ENCODE peak calls at places on chromosomes 2 and 18, in five cellular contexts. One of them, this sample, is unnamed.

GRCh38 chr18:5475252-5475651 is 68.5 kb downstream of the EPB41L3 start:
- DNase-seq in Peyer's patch: no peak
- DNase-seq in left ventricle myocardium inferior: no peak
- DNase-seq in AG09319: no peak
- DNase-seq in neural progenitor cell: no peak
- DNase-seq in this sample: peak

GRCh38 chr2:7012141-7012809 is 95.1 kb downstream of the RNF144A start:
- DNase-seq in Peyer's patch: no peak
- DNase-seq in left ventricle myocardium inferior: no peak
- DNase-seq in AG09319: no peak
- DNase-seq in neural progenitor cell: no peak
- DNase-seq in this sample: no peak

GRCh38 chr2:714005-714741 is 37.0 kb upstream of the TMEM18 start:
- DNase-seq in Peyer's patch: no peak
- DNase-seq in left ventricle myocardium inferior: no peak
- DNase-seq in AG09319: peak
- DNase-seq in neural progenitor cell: peak
- DNase-seq in this sample: no peak

GRCh38 chr18:10015941-10016819 is 102.4 kb downstream of the VAPA start:
- DNase-seq in Peyer's patch: no peak
- DNase-seq in left ventricle myocardium inferior: no peak
- DNase-seq in AG09319: peak
- DNase-seq in neural progenitor cell: no peak
- DNase-seq in this sample: no peak

GRCh38 chr18:11906926-11907874 is 917 bp downstream of the MPPE1 start:
- DNase-seq in Peyer's patch: no peak
- DNase-seq in left ventricle myocardium inferior: no peak
- DNase-seq in AG09319: no peak
- DNase-seq in neural progenitor cell: no peak
- DNase-seq in this sample: no peak

GRCh38 chr2:10968176-10968575 is 56.4 kb downstream of the KCNF1 start:
- DNase-seq in Peyer's patch: no peak
- DNase-seq in left ventricle myocardium inferior: no peak
- DNase-seq in AG09319: no peak
- DNase-seq in neural progenitor cell: no peak
- DNase-seq in this sample: no peak

GRCh38 chr2:44392338-44392943 is 30.7 kb downstream of the CAMKMT start:
- DNase-seq in Peyer's patch: no peak
- DNase-seq in left ventricle myocardium inferior: no peak
- DNase-seq in AG09319: no peak
- DNase-seq in neural progenitor cell: peak
- DNase-seq in this sample: no peak

GRCh38 chr18:13264091-13264777 is 45.7 kb downstream of the LDLRAD4 start:
- DNase-seq in Peyer's patch: no peak
- DNase-seq in left ventricle myocardium inferior: peak
- DNase-seq in AG09319: no peak
- DNase-seq in neural progenitor cell: no peak
- DNase-seq in this sample: no peak

GRCh38 chr2:170222298-170222697 is 44.4 kb downstream of the MYO3B start:
- DNase-seq in Peyer's patch: no peak
- DNase-seq in left ventricle myocardium inferior: no peak
- DNase-seq in AG09319: no peak
- DNase-seq in neural progenitor cell: peak
- DNase-seq in this sample: no peak

GRCh38 chr2:11669454-11670291 is at the start of gene NTSR2:
- DNase-seq in Peyer's patch: peak
- DNase-seq in left ventricle myocardium inferior: peak
- DNase-seq in AG09319: no peak
- DNase-seq in neural progenitor cell: peak
- DNase-seq in this sample: no peak

DNA sequence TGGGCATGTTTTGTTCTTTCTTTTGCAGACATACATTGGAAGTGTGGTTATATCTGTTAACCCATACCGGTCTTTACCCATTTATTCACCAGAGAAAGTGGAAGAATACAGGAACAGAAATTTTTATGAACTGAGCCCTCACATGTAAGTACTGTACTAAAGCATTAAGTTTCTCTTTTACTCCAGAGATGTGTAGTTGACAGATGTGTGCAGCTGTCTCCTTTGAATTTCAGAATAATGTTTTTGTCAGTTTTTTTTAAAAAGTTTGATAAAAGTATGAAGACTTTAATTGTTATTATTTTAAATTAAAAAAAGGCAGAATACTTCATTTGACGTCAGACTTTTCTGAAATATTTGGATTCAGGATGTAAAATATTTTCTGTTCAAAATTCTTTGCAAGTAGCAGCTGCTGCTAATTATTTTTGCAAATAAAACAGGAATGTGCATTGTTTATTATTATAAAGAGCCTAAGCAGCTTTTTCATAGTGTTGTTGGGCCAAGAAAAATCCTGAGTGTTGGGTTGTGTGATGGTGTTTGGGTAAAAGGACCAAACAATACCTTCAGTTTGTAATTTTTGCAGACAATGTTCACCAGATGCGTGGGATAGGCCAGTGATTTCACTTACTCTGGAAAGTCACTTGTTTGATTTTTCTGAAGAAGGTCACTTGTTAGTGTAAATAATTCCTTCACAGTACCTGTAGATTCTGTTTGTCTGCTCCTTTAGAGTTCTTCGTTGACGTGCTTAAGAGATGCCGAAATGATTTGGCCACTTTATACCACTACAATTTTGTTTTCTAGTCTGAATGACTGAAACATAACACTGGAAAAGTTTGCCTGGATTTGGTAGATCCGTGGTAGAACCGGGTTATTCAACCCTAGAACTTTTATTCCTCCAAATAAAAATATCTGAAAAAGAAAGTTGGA is 51.1 kb downstream of the MYO1B start:
- DNase-seq in Peyer's patch: no peak
- DNase-seq in left ventricle myocardium inferior: no peak
- DNase-seq in AG09319: peak
- DNase-seq in neural progenitor cell: no peak
- DNase-seq in this sample: no peak
- TF ChIP-seq CTCF in Peyer's patch: no peak
- TF ChIP-seq CTCF in left ventricle myocardium inferior: no peak
- TF ChIP-seq CTCF in AG09319: no peak
- TF ChIP-seq CTCF in neural progenitor cell: no peak
- TF ChIP-seq CTCF in this sample: no peak

GRCh38 chr2:56082665-56083064 is 101.1 kb upstream of the CCDC85A start:
- DNase-seq in Peyer's patch: no peak
- DNase-seq in left ventricle myocardium inferior: no peak
- DNase-seq in AG09319: no peak
- DNase-seq in neural progenitor cell: no peak
- DNase-seq in this sample: no peak
- TF ChIP-seq CTCF in Peyer's patch: no peak
- TF ChIP-seq CTCF in left ventricle myocardium inferior: no peak
- TF ChIP-seq CTCF in AG09319: no peak
- TF ChIP-seq CTCF in neural progenitor cell: no peak
- TF ChIP-seq CTCF in this sample: no peak

DNA sequence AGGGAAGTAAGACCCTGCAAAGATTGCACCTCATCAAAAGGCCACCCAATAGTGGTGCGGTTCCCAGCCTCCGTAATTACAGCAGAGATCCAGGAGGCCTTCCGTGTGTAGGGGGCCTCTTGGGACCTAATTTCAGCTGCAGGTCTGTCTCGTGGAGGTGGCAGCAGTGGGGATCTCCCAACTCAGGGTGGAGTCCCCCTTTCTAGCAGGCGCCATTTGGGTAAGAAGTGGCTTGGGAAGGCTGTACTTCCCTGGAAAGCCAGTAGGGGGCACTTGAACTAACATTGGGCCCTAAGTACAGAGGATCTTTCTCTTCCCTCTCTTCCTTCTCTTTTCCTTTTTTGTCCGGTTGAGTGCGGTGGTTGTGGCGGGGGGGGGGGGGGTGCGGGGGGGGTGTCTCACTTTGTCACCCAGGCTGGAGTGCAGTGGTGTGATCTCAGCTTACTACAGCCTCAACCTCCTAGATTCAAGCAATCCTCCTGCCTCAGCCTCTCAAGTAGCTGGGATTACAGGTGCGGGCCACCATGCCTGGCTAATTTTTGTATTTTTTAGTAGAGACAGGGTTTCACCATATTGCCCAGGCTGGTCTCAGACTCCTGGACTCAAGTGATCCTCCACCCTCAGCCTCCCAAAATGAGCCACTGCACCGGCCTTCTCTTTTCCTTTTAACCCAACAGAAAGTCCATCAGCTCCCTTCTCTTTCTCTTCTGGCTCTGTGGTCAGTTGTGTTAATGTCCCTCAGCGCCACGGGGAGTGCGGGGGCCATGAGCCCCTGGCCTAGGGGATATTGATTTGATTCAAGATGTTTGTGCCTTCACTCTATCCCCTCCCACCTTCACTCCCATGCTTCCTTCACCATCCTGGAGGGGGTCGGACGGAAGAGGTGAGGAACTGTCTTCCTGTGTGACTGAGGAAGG is 32.0 kb downstream of the CENPO start:
- DNase-seq in Peyer's patch: peak
- DNase-seq in left ventricle myocardium inferior: no peak
- DNase-seq in AG09319: no peak
- DNase-seq in neural progenitor cell: no peak
- DNase-seq in this sample: no peak
- TF ChIP-seq CTCF in Peyer's patch: no peak
- TF ChIP-seq CTCF in left ventricle myocardium inferior: peak
- TF ChIP-seq CTCF in AG09319: peak
- TF ChIP-seq CTCF in neural progenitor cell: peak
- TF ChIP-seq CTCF in this sample: peak

DNA sequence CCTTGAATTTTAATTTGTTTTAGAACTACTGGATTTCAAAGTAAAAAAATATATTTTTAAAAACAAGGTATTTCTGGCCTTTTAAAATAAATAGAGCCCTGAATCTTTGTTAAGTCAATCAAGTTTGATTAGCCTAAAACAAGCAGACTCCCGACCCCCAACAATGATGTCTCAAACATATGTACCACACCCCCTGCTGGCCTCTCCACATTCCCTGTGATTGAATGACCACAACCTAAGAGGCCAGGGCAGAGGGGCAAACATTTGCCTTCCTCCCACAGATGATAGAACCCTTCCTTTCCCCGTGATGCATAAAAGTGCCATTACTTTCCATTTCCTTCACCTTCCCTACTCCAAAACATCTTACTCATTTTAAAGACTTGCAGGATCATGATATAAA is 130.9 kb downstream of the STK39 start:
- DNase-seq in Peyer's patch: no peak
- DNase-seq in left ventricle myocardium inferior: no peak
- DNase-seq in AG09319: no peak
- DNase-seq in neural progenitor cell: peak
- DNase-seq in this sample: no peak
- TF ChIP-seq CTCF in Peyer's patch: no peak
- TF ChIP-seq CTCF in left ventricle myocardium inferior: peak
- TF ChIP-seq CTCF in AG09319: peak
- TF ChIP-seq CTCF in neural progenitor cell: peak
- TF ChIP-seq CTCF in this sample: no peak

GRCh38 chr2:99448556-99448955 is 41.3 kb downstream of the REV1 start:
- DNase-seq in Peyer's patch: no peak
- DNase-seq in left ventricle myocardium inferior: no peak
- DNase-seq in AG09319: no peak
- DNase-seq in neural progenitor cell: no peak
- DNase-seq in this sample: no peak

GRCh38 chr2:99439989-99440388 is 49.8 kb downstream of the REV1 start:
- DNase-seq in Peyer's patch: no peak
- DNase-seq in left ventricle myocardium inferior: no peak
- DNase-seq in AG09319: no peak
- DNase-seq in neural progenitor cell: no peak
- DNase-seq in this sample: no peak

GRCh38 chr2:99445065-99445464 is 44.8 kb downstream of the REV1 start:
- DNase-seq in Peyer's patch: no peak
- DNase-seq in left ventricle myocardium inferior: no peak
- DNase-seq in AG09319: no peak
- DNase-seq in neural progenitor cell: no peak
- DNase-seq in this sample: no peak

GRCh38 chr2:99444222-99444621 is 45.6 kb downstream of the REV1 start:
- DNase-seq in Peyer's patch: no peak
- DNase-seq in left ventricle myocardium inferior: no peak
- DNase-seq in AG09319: no peak
- DNase-seq in neural progenitor cell: no peak
- DNase-seq in this sample: no peak

DNA sequence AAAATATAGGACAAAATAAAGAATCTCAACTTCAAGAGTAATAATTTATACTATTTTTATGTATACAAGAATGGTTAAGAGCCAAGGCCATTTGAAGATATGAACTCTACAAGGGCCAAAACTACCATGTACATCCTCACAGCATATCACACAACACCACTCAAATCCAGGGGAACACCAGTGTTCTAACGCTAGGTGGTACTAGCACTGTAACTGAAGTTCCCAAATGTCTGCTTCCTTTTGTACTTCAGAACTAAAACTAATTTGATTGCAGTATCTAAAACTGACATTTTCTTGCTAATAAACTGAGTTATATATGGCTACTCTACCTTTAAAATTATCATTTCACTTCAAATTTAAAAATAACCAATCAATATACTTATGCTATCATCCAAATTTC is 47.0 kb downstream of the REV1 start:
- DNase-seq in Peyer's patch: no peak
- DNase-seq in left ventricle myocardium inferior: no peak
- DNase-seq in AG09319: no peak
- DNase-seq in neural progenitor cell: peak
- DNase-seq in this sample: no peak
- TF ChIP-seq CTCF in Peyer's patch: no peak
- TF ChIP-seq CTCF in left ventricle myocardium inferior: peak
- TF ChIP-seq CTCF in AG09319: peak
- TF ChIP-seq CTCF in neural progenitor cell: peak
- TF ChIP-seq CTCF in this sample: peak

GRCh38 chr2:47196499-47196898 is 41.4 kb upstream of the STPG4 start:
- DNase-seq in Peyer's patch: no peak
- DNase-seq in left ventricle myocardium inferior: no peak
- DNase-seq in AG09319: no peak
- DNase-seq in neural progenitor cell: no peak
- DNase-seq in this sample: no peak

GRCh38 chr2:47194410-47194809 is 39.3 kb upstream of the STPG4 start:
- DNase-seq in Peyer's patch: no peak
- DNase-seq in left ventricle myocardium inferior: no peak
- DNase-seq in AG09319: no peak
- DNase-seq in neural progenitor cell: no peak
- DNase-seq in this sample: no peak

GRCh38 chr2:47198985-47199451 is 43.9 kb upstream of the STPG4 start:
- DNase-seq in Peyer's patch: no peak
- DNase-seq in left ventricle myocardium inferior: no peak
- DNase-seq in AG09319: peak
- DNase-seq in neural progenitor cell: no peak
- DNase-seq in this sample: no peak

GRCh38 chr2:47193607-47194006 is 38.5 kb upstream of the STPG4 start:
- DNase-seq in Peyer's patch: no peak
- DNase-seq in left ventricle myocardium inferior: no peak
- DNase-seq in AG09319: no peak
- DNase-seq in neural progenitor cell: no peak
- DNase-seq in this sample: no peak

DNA sequence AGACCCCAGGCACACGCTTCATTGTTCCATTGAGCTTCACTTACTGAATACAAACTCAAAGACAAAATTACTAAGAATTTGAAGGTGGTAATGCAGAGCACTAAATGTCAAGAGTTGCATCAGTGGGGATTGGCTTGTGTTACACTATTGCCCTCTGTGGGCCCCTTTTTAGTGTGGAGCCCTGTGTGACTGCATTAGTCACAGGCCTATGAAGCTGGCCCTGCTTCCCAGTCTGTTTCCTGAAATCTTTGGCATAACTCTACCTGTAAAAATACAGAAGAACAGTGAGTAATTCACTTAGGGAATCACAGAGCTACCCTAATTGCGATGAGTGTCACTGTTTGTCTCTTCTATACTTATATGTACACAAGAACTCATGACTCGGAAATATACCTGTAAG is 40.0 kb upstream of the STPG4 start:
- DNase-seq in Peyer's patch: no peak
- DNase-seq in left ventricle myocardium inferior: no peak
- DNase-seq in AG09319: no peak
- DNase-seq in neural progenitor cell: no peak
- DNase-seq in this sample: no peak
- TF ChIP-seq CTCF in Peyer's patch: no peak
- TF ChIP-seq CTCF in left ventricle myocardium inferior: no peak
- TF ChIP-seq CTCF in AG09319: no peak
- TF ChIP-seq CTCF in neural progenitor cell: no peak
- TF ChIP-seq CTCF in this sample: no peak